ENCODE peak calls at places on chromosomes 5 and 9, in four cellular contexts. Z is mesendoderm, A is AG10803, S is mucosa of descending colon. O is an unnamed sample.

GRCh38 chr5:143019614-143020515 is 249.7 kb downstream of the ARHGAP26 start:
- DNase-seq in S (no peak), Z (peak), A (no peak), O (no peak)

GRCh38 chr9:97820373-97820772 is 32.7 kb upstream of the FOXE1 start:
- DNase-seq in Z (peak), A (no peak), S (no peak), O (no peak)

GRCh38 chr9:73615557-73615956 is 463.9 kb downstream of the ANXA1 start:
- DNase-seq in S (no peak), A (no peak), Z (peak), O (no peak)

GRCh38 chr9:101235105-101235866 is 149.5 kb downstream of the BAAT start:
- DNase-seq in A (peak), S (no peak), Z (peak), O (peak)

GRCh38 chr5:138103321-138103637 is 19.4 kb downstream of the WNT8A start:
- DNase-seq in Z (no peak), S (no peak), A (no peak), O (no peak)

GRCh38 chr5:140978260-140978659 is 12.0 kb downstream of the PCDHAC2 start:
- DNase-seq in Z (no peak), A (no peak), S (no peak), O (no peak)

GRCh38 chr5:126872558-126873349 is 95.8 kb downstream of the LMNB1 start:
- DNase-seq in S (no peak), A (peak), Z (no peak), O (no peak)

GRCh38 chr9:69549310-69550202 is 122.6 kb downstream of the APBA1 start:
- DNase-seq in A (peak), S (peak), Z (peak), O (peak)

GRCh38 chr5:2607622-2608021 is 143.9 kb downstream of the IRX2 start:
- DNase-seq in A (no peak), S (no peak), Z (no peak), O (no peak)

GRCh38 chr5:16508730-16509531 is 43.3 kb upstream of the ZNF622 start:
- DNase-seq in A (peak), Z (peak), S (peak), O (no peak)

GRCh38 chr9:133023117-133023890 is 7.5 kb upstream of the GTF3C5 start:
- DNase-seq in Z (no peak), S (peak), A (no peak), O (peak)

GRCh38 chr9:4272141-4272540 is 27.7 kb downstream of the GLIS3 start:
- DNase-seq in S (no peak), Z (no peak), A (no peak), O (no peak)

GRCh38 chr5:174972291-174972690 is 247.9 kb downstream of the MSX2 start:
- DNase-seq in A (no peak), Z (no peak), S (no peak), O (no peak)

GRCh38 chr5:85340790-85341189 is 956.1 kb upstream of the EDIL3 start:
- DNase-seq in S (no peak), Z (no peak), A (no peak), O (no peak)

GRCh38 chr9:6498982-6499381 is 86.0 kb downstream of the UHRF2 start:
- DNase-seq in A (peak), Z (no peak), S (no peak), O (no peak)

GRCh38 chr5:136047858-136048257 is 19.1 kb downstream of the TGFBI start:
- DNase-seq in S (no peak), A (no peak), Z (no peak), O (no peak)

GRCh38 chr9:96486351-96487029 is 36.5 kb downstream of the HABP4 start:
- DNase-seq in A (peak), S (peak), Z (no peak), O (no peak)

GRCh38 chr9:27379311-27380236 is 82.6 kb upstream of the EQTN start:
- DNase-seq in A (no peak), S (peak), Z (no peak), O (no peak)

GRCh38 chr5:68432682-68433081 is 217.1 kb downstream of the PIK3R1 start:
- DNase-seq in A (no peak), S (no peak), Z (no peak), O (no peak)

GRCh38 chr5:181153814-181154213 is 6.4 kb downstream of the OR2V2 start:
- DNase-seq in S (no peak), A (no peak), Z (no peak), O (no peak)

GRCh38 chr5:54547711-54548250 is 30.2 kb downstream of the SNX18 start:
- DNase-seq in S (peak), A (peak), Z (no peak), O (no peak)

GRCh38 chr5:77282337-77283027 is 72.0 kb downstream of the PDE8B start:
- DNase-seq in Z (peak), S (no peak), A (peak), O (no peak)

GRCh38 chr5:176612008-176612407 is 2.1 kb upstream of the GPRIN1 start:
- DNase-seq in Z (no peak), S (no peak), A (no peak), O (no peak)

GRCh38 chr9:112447283-112447761 is 39.3 kb upstream of the KIAA1958 start:
- DNase-seq in A (peak), S (no peak), Z (no peak), O (no peak)

GRCh38 chr9:76880210-76880609 is 25.7 kb downstream of the PRUNE2 start:
- DNase-seq in Z (no peak), A (no peak), S (no peak), O (no peak)

GRCh38 chr9:2809692-2810423 is 34.0 kb downstream of the PUM3 start:
- DNase-seq in A (peak), S (no peak), Z (peak), O (peak)

GRCh38 chr5:169171495-169171894 is 129.4 kb downstream of the SLIT3 start:
- DNase-seq in A (peak), S (no peak), Z (peak), O (no peak)

GRCh38 chr9:136757328-136757727 is 715 bp downstream of the LCN8 start:
- DNase-seq in Z (no peak), S (no peak), A (no peak), O (no peak)

GRCh38 chr9:87596862-87597261 is 99.2 kb downstream of the DAPK1 start:
- DNase-seq in Z (no peak), A (peak), S (peak), O (no peak)

GRCh38 chr5:83914662-83915418 is 194.2 kb upstream of the HAPLN1 start:
- DNase-seq in S (no peak), Z (peak), A (peak), O (no peak)

GRCh38 chr9:125591888-125592287 is 115.1 kb downstream of the MAPKAP1 start:
- DNase-seq in Z (no peak), S (no peak), A (no peak), O (no peak)

GRCh38 chr5:177403194-177403825 is 2.8 kb upstream of the PFN3 start:
- DNase-seq in Z (peak), A (no peak), S (peak), O (no peak)

GRCh38 chr9:127762111-127762676 is 16.3 kb downstream of the SH2D3C start:
- DNase-seq in A (no peak), S (peak), Z (peak), O (no peak)

GRCh38 chr5:54171645-54172384 is 138.6 kb downstream of the ARL15 start:
- DNase-seq in Z (no peak), S (no peak), A (no peak), O (no peak)

GRCh38 chr5:132840896-132841818 is 10.7 kb upstream of the SHROOM1 start:
- DNase-seq in A (peak), S (no peak), Z (no peak), O (no peak)

DNA sequence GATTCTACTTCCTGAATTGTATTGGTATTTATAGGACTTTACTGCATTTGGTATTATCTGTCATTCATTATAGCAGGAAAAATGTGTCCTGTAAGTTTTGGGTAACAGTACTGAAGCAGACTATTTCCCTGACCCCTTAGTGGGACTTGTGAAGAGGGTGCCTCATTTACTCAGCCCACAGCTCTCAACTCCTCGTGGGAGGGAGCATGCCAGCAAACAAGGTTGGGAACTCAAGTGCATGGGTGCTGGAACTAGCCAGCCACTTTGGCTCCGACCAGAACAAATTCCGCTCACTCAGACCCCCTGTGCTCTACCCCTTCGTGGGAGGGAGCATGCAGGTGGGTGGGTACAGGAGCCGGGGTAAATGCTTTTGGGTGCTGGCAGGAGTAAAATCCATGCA is 1773.5 kb upstream of the WWC1 start:
- DNase-seq in S (no peak), A (no peak), Z (no peak), O (no peak)
- H3K4me3 ChIP-seq in S (no peak), A (no peak), Z (no peak), O (no peak)

GRCh38 chr9:102445181-102445747 is 549.9 kb upstream of the CYLC2 start:
- DNase-seq in A (no peak), S (no peak), Z (no peak), O (no peak)
- H3K4me3 ChIP-seq in A (no peak), S (no peak), Z (no peak), O (no peak)

DNA sequence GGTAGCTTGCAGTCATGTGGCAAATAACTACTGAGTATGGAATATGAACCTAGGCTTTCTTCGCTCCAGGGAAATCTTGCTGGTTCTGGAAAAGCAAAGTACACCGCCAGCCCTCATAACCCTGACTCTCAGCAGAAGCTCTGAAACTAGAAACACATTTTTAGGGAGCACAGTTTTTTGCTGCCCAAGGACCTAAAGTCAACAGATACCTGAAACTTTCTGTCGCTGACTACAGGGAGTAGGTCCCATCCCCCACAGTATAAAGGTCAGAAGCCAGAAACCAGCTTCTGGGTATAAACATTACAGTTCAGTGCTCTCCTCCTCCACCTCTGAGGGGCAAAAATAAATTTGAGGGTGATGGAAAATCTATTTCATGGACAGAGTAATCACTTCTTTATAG is 3.0 kb downstream of the ATOX1 start:
- DNase-seq in Z (no peak), S (peak), A (no peak), O (no peak)
- H3K4me3 ChIP-seq in Z (no peak), S (no peak), A (no peak), O (no peak)

GRCh38 chr9:79976501-79977444 is 405.0 kb downstream of the TLE4 start:
- DNase-seq in S (no peak), Z (no peak), A (no peak), O (peak)
- H3K4me3 ChIP-seq in S (no peak), Z (no peak), A (no peak), O (no peak)

O was measured in HAP-1.